ENCODE peak calls at places on chromosomes 2 and 18, in nine cellular contexts. D is DMS153; H is left colon; W is activated CD8-positive, alpha-beta T cell treated with anti-CD3 and anti-CD28 coated beads for 36 hours; T is gastrocnemius medialis; X is NCI-H524; G is stimulated activated CD8-positive, alpha-beta memory T cell treated with anti-CD3 and anti-CD28 coated beads, Interleukin-12 subunit alpha, Interleukin-12 subunit beta, amount 100 ng/mL, for 1 hour; Z is retina; F is NCI-H187. P is an unnamed sample.

GRCh38 chr18:75204262-75204977 is 4.5 kb downstream of the PTGR3 start:
- DNase-seq in X (peak), G (no peak), Z (peak), F (no peak), D (no peak), T (no peak), H (no peak), W (no peak), P (no peak)

GRCh38 chr2:10221976-10222870 is 80.5 kb upstream of the HPCAL1 start:
- DNase-seq in H (no peak), Z (no peak), F (no peak), G (no peak), T (no peak), X (no peak), W (no peak), D (no peak), P (no peak)

GRCh38 chr2:102708847-102709559 is 52.8 kb upstream of the TMEM182 start:
- DNase-seq in D (no peak), H (no peak), Z (no peak), G (no peak), T (no peak), F (no peak), W (no peak), X (no peak), P (no peak)

GRCh38 chr2:241545113-241545512 is 13.4 kb upstream of the BOK start:
- DNase-seq in D (no peak), G (no peak), H (no peak), T (no peak), F (no peak), X (no peak), Z (no peak), W (no peak), P (no peak)

GRCh38 chr2:202084265-202084664 is 11.2 kb downstream of the KIAA2012 start:
- DNase-seq in D (no peak), H (no peak), T (no peak), F (no peak), Z (peak), X (peak), G (no peak), W (no peak), P (no peak)

GRCh38 chr2:67451086-67451832 is 54.1 kb downstream of the ETAA1 start:
- DNase-seq in G (no peak), Z (no peak), W (no peak), T (no peak), X (no peak), D (peak), F (no peak), H (no peak), P (peak)

GRCh38 chr2:120576509-120577474 is 158.9 kb upstream of the GLI2 start:
- DNase-seq in Z (peak), G (no peak), F (no peak), X (no peak), D (no peak), H (peak), W (no peak), T (peak), P (no peak)

GRCh38 chr2:237118731-237119130 is 33.0 kb downstream of the COPS8 start:
- DNase-seq in H (no peak), X (no peak), Z (no peak), T (no peak), G (no peak), D (no peak), W (no peak), F (no peak), P (no peak)

GRCh38 chr2:237791977-237792727 is 6.4 kb upstream of the RBM44 start:
- DNase-seq in W (no peak), G (no peak), Z (no peak), H (no peak), T (no peak), X (no peak), F (no peak), D (no peak), P (no peak)

GRCh38 chr2:196249860-196250259 is 78.5 kb upstream of the STK17B start:
- DNase-seq in D (no peak), T (no peak), G (no peak), X (no peak), F (no peak), W (no peak), Z (no peak), H (no peak), P (no peak)

GRCh38 chr2:32768387-32769174 is 140.7 kb downstream of the TTC27 start:
- DNase-seq in G (no peak), D (no peak), T (no peak), X (no peak), Z (no peak), W (no peak), F (no peak), H (no peak), P (no peak)

GRCh38 chr2:24970483-24971299 is 1.1 kb downstream of the DNAJC27 start:
- DNase-seq in T (no peak), Z (no peak), F (no peak), G (no peak), X (no peak), W (no peak), H (no peak), D (no peak), P (no peak)

GRCh38 chr2:907706-908105 is 42.9 kb upstream of the SNTG2 start:
- DNase-seq in W (no peak), F (no peak), T (no peak), G (no peak), H (no peak), D (no peak), Z (no peak), X (no peak), P (no peak)

GRCh38 chr2:55115795-55116597 is 65.7 kb upstream of the RTN4 start:
- DNase-seq in Z (no peak), W (no peak), D (no peak), G (no peak), H (no peak), X (no peak), T (no peak), F (no peak), P (no peak)

GRCh38 chr2:64779117-64779690 is 125.5 kb upstream of the SERTAD2 start:
- DNase-seq in T (no peak), X (no peak), F (no peak), G (no peak), H (no peak), W (no peak), Z (no peak), D (no peak), P (no peak)

GRCh38 chr18:28269750-28270149 is 92.8 kb upstream of the CDH2 start:
- DNase-seq in Z (no peak), F (no peak), D (no peak), G (no peak), W (no peak), T (no peak), X (no peak), H (no peak), P (no peak)

GRCh38 chr2:200797242-200797770 is 14.4 kb upstream of the BZW1 start:
- DNase-seq in F (no peak), T (peak), W (no peak), D (no peak), X (no peak), H (no peak), Z (no peak), G (no peak), P (peak)

GRCh38 chr2:156892449-156893335 is 364.8 kb upstream of the GALNT5 start:
- DNase-seq in T (no peak), Z (peak), D (peak), W (no peak), G (no peak), H (no peak), F (no peak), X (peak), P (peak)

GRCh38 chr18:6294119-6294784 is 120.5 kb downstream of the L3MBTL4 start:
- DNase-seq in W (no peak), G (no peak), Z (no peak), H (no peak), D (no peak), T (no peak), X (no peak), F (no peak), P (no peak)